ENCODE peak calls at places on chromosomes 3 and 15, in six cellular contexts. U, K, Q, S, R and E are unnamed samples.

GRCh38 chr3:62622553-62623174 is 249.3 kb upstream of the FEZF2 start:
- DNase-seq in U (peak), K (no peak), Q (no peak), S (no peak), R (peak), E (no peak)

GRCh38 chr3:158160958-158161357 is 51.1 kb downstream of the RSRC1 start:
- DNase-seq in U (no peak), K (no peak), Q (peak), S (no peak), R (no peak), E (no peak)

GRCh38 chr15:96336045-96336642 is 5.6 kb downstream of the NR2F2 start:
- DNase-seq in U (no peak), K (no peak), Q (no peak), S (no peak), R (no peak), E (no peak)

GRCh38 chr3:50807266-50807665 is 132.5 kb downstream of the DOCK3 start:
- DNase-seq in U (no peak), K (no peak), Q (peak), S (no peak), R (no peak), E (no peak)

GRCh38 chr3:183449391-183449790 is 21.0 kb upstream of the MCF2L2 start:
- DNase-seq in U (peak), K (no peak), Q (no peak), S (no peak), R (peak), E (no peak)

GRCh38 chr15:99324700-99325099 is 73.4 kb downstream of the LRRC28 start:
- DNase-seq in U (no peak), K (no peak), Q (no peak), S (no peak), R (no peak), E (no peak)

GRCh38 chr3:156576887-156577427 is 22.0 kb upstream of the SSR3 start:
- DNase-seq in U (no peak), K (no peak), Q (no peak), S (no peak), R (no peak), E (no peak)

GRCh38 chr3:6935964-6936363 is 75.0 kb downstream of the GRM7 start:
- DNase-seq in U (no peak), K (no peak), Q (no peak), S (no peak), R (no peak), E (no peak)

GRCh38 chr3:126104742-126105605 is 21.1 kb upstream of the SLC41A3 start:
- DNase-seq in U (no peak), K (no peak), Q (no peak), S (no peak), R (no peak), E (no peak)

GRCh38 chr15:100710213-100710612 is 107.8 kb downstream of the ASB7 start:
- DNase-seq in U (no peak), K (no peak), Q (no peak), S (no peak), R (no peak), E (no peak)

GRCh38 chr15:79896131-79896633 is 632 bp downstream of the MTHFS start:
- DNase-seq in U (no peak), K (no peak), Q (no peak), S (no peak), R (peak), E (no peak)

GRCh38 chr3:183533410-183534132 is 21.9 kb downstream of the KLHL6 start:
- DNase-seq in U (no peak), K (no peak), Q (no peak), S (no peak), R (no peak), E (no peak)

GRCh38 chr15:57138260-57138895 is 219.9 kb downstream of the TCF12 start:
- DNase-seq in U (peak), K (no peak), Q (no peak), S (no peak), R (peak), E (no peak)

GRCh38 chr15:47720555-47720954 is 3.2 kb downstream of the SEMA6D start:
- DNase-seq in U (no peak), K (peak), Q (no peak), S (no peak), R (no peak), E (no peak)

GRCh38 chr3:137709011-137709601 is 55.0 kb upstream of the SOX14 start:
- DNase-seq in U (peak), K (no peak), Q (no peak), S (no peak), R (peak), E (no peak)

GRCh38 chr3:43894176-43895049 is 203.7 kb downstream of the ABHD5 start:
- DNase-seq in U (no peak), K (peak), Q (no peak), S (no peak), R (peak), E (no peak)

GRCh38 chr15:70266412-70267089 is 168.8 kb upstream of the TLE3 start:
- DNase-seq in U (peak), K (no peak), Q (peak), S (no peak), R (no peak), E (no peak)

GRCh38 chr3:12984023-12984823 is 89.0 kb downstream of the IQSEC1 start:
- DNase-seq in U (peak), K (peak), Q (peak), S (peak), R (peak), E (no peak)

GRCh38 chr3:189334064-189334920 is 162.5 kb downstream of the TPRG1 start:
- DNase-seq in U (no peak), K (no peak), Q (peak), S (no peak), R (no peak), E (no peak)

GRCh38 chr3:3664916-3665315 is 134.3 kb upstream of the LRRN1 start:
- DNase-seq in U (no peak), K (no peak), Q (no peak), S (no peak), R (no peak), E (no peak)

GRCh38 chr3:134249935-134250716 is 533 bp downstream of the RYK start:
- DNase-seq in U (peak), K (peak), Q (no peak), S (peak), R (peak), E (peak)

GRCh38 chr3:191314109-191314728 is 15.0 kb upstream of the CCDC50 start:
- DNase-seq in U (no peak), K (no peak), Q (peak), S (no peak), R (no peak), E (no peak)

GRCh38 chr3:127959873-127960272 is 44.8 kb downstream of the KBTBD12 start:
- DNase-seq in U (peak), K (no peak), Q (peak), S (no peak), R (peak), E (no peak)